ENCODE peak calls at places on chromosomes 3 and 15, in ten cellular contexts. R is colonic mucosa, T is epithelial cell of esophagus, J is stomach, B is OCI-LY7, I is AG04449, W is lower lobe of right lung, X is uterus, K is ovary, U is AG04450. Q is an unnamed sample.
A peak's percentile ranks its signal among the peaks of the same experiment; 100 is the strongest.

GRCh38 chr3:138066383-138066782 is 49.0 kb downstream of the DZIP1L start:
- DNase-seq in X (no peak), T (no peak), R (no peak), J (no peak), U (no peak), W (no peak), K (no peak), I (no peak), B (no peak), Q (no peak)

GRCh38 chr3:123724306-123724705 is 139.5 kb upstream of the HACD2 start:
- DNase-seq in T (peak; percentile 22), K (no peak), I (no peak), B (no peak), U (no peak), R (no peak), W (no peak), X (no peak), J (no peak), Q (no peak)

GRCh38 chr3:129211345-129211744 is 27.6 kb upstream of the CNBP start:
- DNase-seq in T (no peak), R (no peak), W (no peak), B (no peak), K (no peak), J (no peak), I (no peak), X (no peak), U (no peak), Q (no peak)

GRCh38 chr3:171585029-171585428 is 124.8 kb upstream of the TNIK start:
- DNase-seq in B (no peak), R (no peak), X (no peak), T (peak; percentile 69), J (no peak), W (no peak), I (no peak), K (no peak), U (no peak), Q (no peak)

GRCh38 chr15:33971811-33972210 is 3.5 kb downstream of the CHRM5 start:
- DNase-seq in B (no peak), T (no peak), J (no peak), U (no peak), X (no peak), I (no peak), W (no peak), R (no peak), K (no peak), Q (no peak)

GRCh38 chr3:32195995-32196540 is 42.4 kb upstream of the CMTM8 start:
- DNase-seq in K (no peak), U (no peak), I (no peak), T (peak; percentile 28), R (no peak), X (no peak), B (no peak), W (no peak), J (no peak), Q (no peak)

GRCh38 chr3:160671231-160671630 is 5.7 kb upstream of the ARL14 start:
- DNase-seq in X (no peak), I (no peak), W (no peak), K (no peak), T (no peak), B (peak; percentile 27), R (no peak), J (no peak), U (no peak), Q (no peak)

GRCh38 chr3:75049581-75049980 is 435.1 kb upstream of the CNTN3 start:
- DNase-seq in J (no peak), T (peak; percentile 71), R (no peak), I (no peak), X (no peak), W (no peak), U (no peak), B (no peak), K (no peak), Q (no peak)

GRCh38 chr3:120100711-120101110 is 6.5 kb upstream of the GSK3B start:
- DNase-seq in B (no peak), W (no peak), I (peak; percentile 36), K (no peak), X (no peak), T (no peak), R (no peak), J (no peak), U (no peak), Q (no peak)

GRCh38 chr3:94115482-94115881 is 52.6 kb downstream of the NSUN3 start:
- DNase-seq in U (peak; percentile 7), J (no peak), W (no peak), B (peak; percentile 3), I (no peak), X (no peak), R (no peak), T (peak; percentile 57), K (no peak), Q (peak; percentile 4)

GRCh38 chr3:45929042-45929679 is 14.1 kb upstream of the CXCR6 start:
- DNase-seq in K (no peak), B (peak; percentile 48), X (no peak), W (no peak), I (no peak), J (peak; percentile 41), T (peak; percentile 45), U (no peak), R (peak; percentile 46), Q (no peak)

GRCh38 chr15:26261413-26261812 is 398.3 kb upstream of the ATP10A start:
- DNase-seq in X (no peak), B (no peak), W (no peak), R (no peak), I (no peak), U (no peak), J (no peak), T (no peak), K (no peak), Q (no peak)

GRCh38 chr3:29363110-29363509 is 82.2 kb downstream of the RBMS3 start:
- DNase-seq in W (no peak), T (peak; percentile 8), B (no peak), R (no peak), I (no peak), J (no peak), X (no peak), U (no peak), K (no peak), Q (no peak)

GRCh38 chr3:127448161-127448561 is 142.4 kb downstream of the TPRA1 start:
- DNase-seq in J (peak; percentile 23), I (no peak), R (no peak), W (no peak), X (no peak), T (no peak), B (no peak), U (no peak), K (no peak), Q (no peak)

GRCh38 chr3:131501949-131502348 is 822 bp downstream of the MRPL3 start:
- DNase-seq in B (peak; percentile 15), W (no peak), U (no peak), T (peak; percentile 3), J (no peak), R (no peak), X (no peak), K (no peak), I (no peak), Q (no peak)

GRCh38 chr3:72655151-72655551 is 193.1 kb downstream of the SHQ1 start:
- DNase-seq in I (no peak), R (no peak), J (no peak), W (no peak), B (no peak), T (no peak), X (peak; percentile 18), U (no peak), K (no peak), Q (no peak)

GRCh38 chr3:12556723-12557471 is at the start of gene MKRN2:
- DNase-seq in U (peak; percentile 27), W (peak; percentile 92), R (peak; percentile 91), I (peak; percentile 16), X (peak; percentile 87), J (peak; percentile 92), B (peak; percentile 91), K (peak; percentile 80), T (peak; percentile 90), Q (peak; percentile 34)
- TF ChIP-seq CTCF in U (no peak), W (no peak), R (no peak), I (no peak), X (no peak), J (no peak), B (no peak), K (no peak), T (no peak), Q (no peak)

GRCh38 chr15:90336705-90337141 is 15.4 kb upstream of the ZNF774 start:
- DNase-seq in B (peak; percentile 23), R (no peak), X (no peak), U (no peak), I (no peak), T (peak; percentile 96), K (no peak), W (peak; percentile 48), J (no peak), Q (no peak)
- H3K4me3 ChIP-seq in B (no peak overlapping the region), R (no peak overlapping the region), X (no peak overlapping the region), U (no peak overlapping the region), I (no peak overlapping the region), T (no peak overlapping the region), K (no peak overlapping the region), W (no peak overlapping the region), J (no peak overlapping the region), Q (no peak overlapping the region)

DNA sequence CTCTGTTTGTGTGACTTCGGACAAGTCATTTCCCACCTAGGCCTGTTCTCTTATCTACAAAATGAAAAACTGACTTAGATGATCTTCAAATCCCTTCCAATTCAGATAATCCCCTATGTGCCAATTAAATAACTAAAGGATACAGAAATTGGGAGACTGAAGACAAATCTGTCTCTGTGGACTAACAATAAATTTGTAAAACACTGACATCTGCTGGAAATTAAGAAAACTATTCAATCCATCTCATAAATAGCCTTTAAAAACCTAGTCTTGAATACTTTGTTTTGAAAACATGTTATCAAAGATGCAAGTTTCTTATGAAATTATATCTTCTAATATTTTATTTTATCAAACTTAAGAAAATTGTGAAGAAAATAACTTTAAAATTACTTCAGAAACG is 38.3 kb downstream of the MTHFS start:
- DNase-seq in R (no peak), W (no peak), B (no peak), U (no peak), J (no peak), T (no peak), I (no peak), K (no peak), X (no peak), Q (no peak)
- TF ChIP-seq CTCF in R (no peak), W (no peak), B (peak; percentile 58), U (no peak), J (no peak), T (no peak), I (no peak), K (no peak), X (no peak), Q (no peak)

GRCh38 chr15:76337739-76338554 is 1.4 kb downstream of the ISL2 start:
- DNase-seq in J (no peak), I (no peak), T (no peak), K (no peak), U (no peak), R (no peak), W (peak; percentile 52), B (peak; percentile 29), X (no peak), Q (no peak)
- H3K4me3 ChIP-seq in J (peak overlapping the region; percentile 49), I (peak overlapping the region; percentile 62), T (no peak overlapping the region), K (no peak overlapping the region), U (peak overlapping the region; percentile 63), R (peak overlapping the region; percentile 15), W (peak overlapping the region; percentile 40), B (peak overlapping the region; percentile 77), X (no peak overlapping the region), Q (no peak overlapping the region)

DNA sequence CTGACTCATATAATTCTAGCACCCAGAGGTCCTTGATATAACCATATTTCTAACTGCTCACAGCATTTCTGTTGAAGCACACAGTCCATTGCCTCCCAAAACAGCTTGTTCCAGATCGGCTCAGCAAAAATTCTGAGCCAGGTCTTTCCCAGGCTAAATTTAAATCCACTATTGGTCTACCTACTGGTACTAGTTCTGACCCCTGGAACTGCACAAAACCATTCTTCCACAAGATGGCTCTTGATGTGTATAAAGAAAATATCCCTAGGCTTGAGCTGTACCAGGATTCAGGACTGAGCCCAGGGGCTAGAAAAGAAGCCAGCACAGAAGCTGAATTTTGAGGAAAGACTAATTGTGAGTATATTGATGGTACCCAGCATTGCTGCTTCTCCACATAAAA is 75.4 kb upstream of the ABHD17C start:
- DNase-seq in U (no peak), T (peak; percentile 16), W (no peak), X (no peak), R (no peak), J (no peak), K (no peak), I (no peak), B (no peak), Q (no peak)
- TF ChIP-seq CTCF in U (peak; percentile 44), T (peak; percentile 32), W (peak; percentile 24), X (no peak), R (peak; percentile 30), J (no peak), K (no peak), I (no peak), B (no peak), Q (peak; percentile 38)

Q was measured in AG09309.